ENCODE peak calls at places on chromosomes 16 and 17, in five cellular contexts. M is A549, T is stomach, R is heart left ventricle, G is vagina. U is an unnamed sample. For H3K4me1, the result is how much of the 10 kb centered on the place peaks cover.

GRCh38 chr16:683396-684066 is 603 bp downstream of the JMJD8 start:
- DNase-seq in M (peak), T (no peak), R (no peak), G (no peak), U (no peak)

GRCh38 chr17:35795007-35795870 is at the start of gene MMP28:
- DNase-seq in M (peak), T (peak), R (peak), G (peak), U (peak)

GRCh38 chr17:29042679-29043538 is at the start of gene PIPOX:
- DNase-seq in M (peak), T (no peak), R (no peak), G (no peak), U (peak)

GRCh38 chr17:75769536-75769935 is 4.5 kb upstream of the GALK1 start:
- DNase-seq in M (no peak), T (peak), R (no peak), G (no peak), U (no peak)

GRCh38 chr16:69286941-69287713 is 24.0 kb upstream of the VPS4A start:
- DNase-seq in M (peak), T (no peak), R (peak), G (no peak), U (peak)

GRCh38 chr17:78258323-78259229 is 27.1 kb downstream of the TMEM235 start:
- DNase-seq in M (no peak), T (peak), R (peak), G (no peak), U (no peak)

GRCh38 chr16:52770828-52771227 is 223.9 kb upstream of the TOX3 start:
- DNase-seq in M (no peak), T (no peak), R (no peak), G (no peak), U (no peak)

GRCh38 chr17:21239680-21240374 is 13.4 kb downstream of the NATD1 start:
- DNase-seq in M (peak), T (no peak), R (no peak), G (no peak), U (no peak)

GRCh38 chr16:71441348-71441781 is 489 bp downstream of the TLE7 start:
- DNase-seq in M (no peak), T (no peak), R (no peak), G (no peak), U (no peak)

GRCh38 chr17:66675991-66676371 is 158.9 kb upstream of the CACNG5 start:
- DNase-seq in M (no peak), T (peak), R (no peak), G (no peak), U (peak)

GRCh38 chr17:55622547-55622946 is 100.1 kb downstream of the TMEM100 start:
- DNase-seq in M (no peak), T (no peak), R (no peak), G (no peak), U (no peak)

GRCh38 chr17:50668025-50668837 is 33.5 kb downstream of the ABCC3 start:
- DNase-seq in M (peak), T (no peak), R (no peak), G (no peak), U (no peak)

GRCh38 chr17:56159764-56160394 is 6.6 kb downstream of the ANKFN1 start:
- DNase-seq in M (no peak), T (no peak), R (no peak), G (no peak), U (no peak)

GRCh38 chr17:60249517-60249826 is 99.7 kb downstream of the CA4 start:
- DNase-seq in M (no peak), T (no peak), R (no peak), G (no peak), U (no peak)

GRCh38 chr17:61813211-61813610 is 50.1 kb downstream of the BRIP1 start:
- DNase-seq in M (no peak), T (no peak), R (no peak), G (no peak), U (no peak)

GRCh38 chr17:65184235-65184959 is 47.2 kb downstream of the RGS9 start:
- DNase-seq in M (no peak), T (no peak), R (no peak), G (no peak), U (no peak)

GRCh38 chr16:69310479-69311114 is 553 bp upstream of the VPS4A start:
- DNase-seq in M (no peak), T (no peak), R (no peak), G (no peak), U (no peak)

GRCh38 chr17:80780381-80781187 is 211.1 kb upstream of the CHMP6 start:
- DNase-seq in M (no peak), T (no peak), R (no peak), G (no peak), U (no peak)

GRCh38 chr17:36089888-36090836 is at the start of gene CCL3:
- DNase-seq in M (no peak), T (no peak), R (no peak), G (no peak), U (no peak)

GRCh38 chr16:85370881-85371651 is 242.1 kb upstream of the GSE1 start:
- DNase-seq in M (no peak), T (peak), R (no peak), G (no peak), U (peak)

GRCh38 chr17:36899250-36900129 is 37.8 kb upstream of the LHX1 start:
- DNase-seq in M (no peak), T (no peak), R (no peak), G (no peak), U (no peak)

GRCh38 chr17:2398655-2399571 is 1.9 kb downstream of the MNT start:
- DNase-seq in M (peak), T (peak), R (peak), G (no peak), U (peak)

GRCh38 chr16:57663436-57663835 is 4.7 kb upstream of the ADGRG3 start:
- DNase-seq in M (no peak), T (no peak), R (no peak), G (no peak), U (no peak)

GRCh38 chr17:36196099-36196496 is 460 bp downstream of the CCL3L1 start:
- DNase-seq in M (no peak), T (no peak), R (no peak), G (peak), U (no peak)

GRCh38 chr17:69928586-69928985 is 146.4 kb upstream of the KCNJ16 start:
- DNase-seq in M (no peak), T (no peak), R (no peak), G (no peak), U (no peak)

GRCh38 chr16:68993885-68994284 is 111.6 kb upstream of the HAS3 start:
- DNase-seq in M (peak), T (no peak), R (no peak), G (no peak), U (no peak)

GRCh38 chr16:90011196-90011819 is 7.9 kb downstream of the DBNDD1 start:
- DNase-seq in M (no peak), T (no peak), R (no peak), G (no peak), U (no peak)

GRCh38 chr17:77697480-77698400 is 260.8 kb upstream of the TNRC6C start:
- DNase-seq in M (no peak), T (no peak), R (no peak), G (no peak), U (no peak)

GRCh38 chr16:49465661-49466528 is 92.3 kb downstream of the C16orf78 start:
- DNase-seq in M (no peak), T (peak), R (peak), G (peak), U (no peak)

GRCh38 chr17:16379654-16380053 is 1.2 kb upstream of the UBB start:
- DNase-seq in M (no peak), T (no peak), R (no peak), G (no peak), U (no peak)

GRCh38 chr16:14565688-14566025 is 64.4 kb downstream of the PARN start:
- DNase-seq in M (no peak), T (no peak), R (no peak), G (no peak), U (no peak)

GRCh38 chr17:72985882-72986720 is 106.4 kb downstream of the SLC39A11 start:
- DNase-seq in M (peak), T (peak), R (peak), G (no peak), U (peak)

GRCh38 chr16:70416748-70417616 is 21.9 kb downstream of the ST3GAL2 start:
- DNase-seq in M (no peak), T (no peak), R (no peak), G (no peak), U (peak)

GRCh38 chr16:89118361-89119061 is 24.9 kb downstream of the ACSF3 start:
- DNase-seq in M (no peak), T (no peak), R (no peak), G (no peak), U (no peak)

GRCh38 chr17:70059076-70059475 is 15.9 kb upstream of the KCNJ16 start:
- DNase-seq in M (no peak), T (no peak), R (no peak), G (no peak), U (no peak)

DNA sequence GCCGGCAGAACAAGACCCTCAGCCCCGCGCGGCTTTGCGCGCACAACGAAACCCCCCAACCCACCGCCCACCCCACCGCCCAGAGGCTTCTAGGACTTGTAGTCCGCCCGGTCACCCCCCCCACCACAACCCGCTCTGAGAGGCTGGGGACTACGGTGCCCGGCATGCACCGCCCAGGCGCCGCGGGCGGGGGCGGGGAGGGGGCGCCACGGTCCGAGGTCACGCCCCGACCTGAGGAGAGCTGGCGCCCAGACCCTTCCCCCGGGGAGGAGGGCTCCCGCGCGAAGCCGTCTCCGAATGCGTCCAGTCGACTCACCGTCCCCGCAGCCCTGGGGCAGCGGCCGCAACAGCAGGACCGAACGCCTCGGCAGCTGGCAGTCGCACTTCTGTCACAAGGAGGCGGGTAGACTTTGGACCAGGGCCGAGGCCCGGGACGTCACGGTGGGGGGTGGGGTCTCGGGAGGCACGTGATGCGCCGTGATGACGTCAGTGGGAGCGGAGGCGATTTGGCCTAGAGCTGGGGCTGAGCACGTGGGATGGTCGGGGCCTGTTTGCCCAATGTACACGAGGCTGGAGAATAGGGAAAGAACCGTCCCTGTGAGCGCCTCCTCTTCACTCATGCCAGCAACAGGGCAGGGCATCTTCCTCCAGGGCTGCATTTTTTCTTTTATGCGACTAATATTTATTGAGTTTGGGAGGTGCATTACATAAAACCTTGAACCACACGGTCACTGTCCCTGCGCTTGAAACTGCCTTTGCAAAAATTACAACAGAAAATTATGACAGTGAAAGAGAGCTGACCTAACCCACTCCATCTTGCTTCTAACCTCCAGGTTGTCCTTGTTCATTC is at the start of gene CDIP1:
- DNase-seq in M (peak), T (peak), R (peak), G (peak), U (peak)
- TF ChIP-seq POLR2A in M (peak), T (peak), R (peak), G (peak), U (peak)

GRCh38 chr16:86525696-86526095 is 15.4 kb downstream of the FOXF1 start:
- DNase-seq in M (no peak), T (no peak), R (no peak), G (no peak), U (no peak)
- H3K4me1 ChIP-seq in M (under half), T (under half), R (under half), G (under half), U (under half)

GRCh38 chr16:11485676-11486075 is 101.0 kb downstream of the LITAF start:
- DNase-seq in M (no peak), T (no peak), R (no peak), G (no peak), U (no peak)

GRCh38 chr16:11482946-11483748 is 103.6 kb downstream of the LITAF start:
- DNase-seq in M (no peak), T (no peak), R (no peak), G (no peak), U (no peak)

GRCh38 chr16:11487289-11487688 is 99.4 kb downstream of the LITAF start:
- DNase-seq in M (no peak), T (no peak), R (no peak), G (no peak), U (no peak)

GRCh38 chr16:11481987-11482386 is 104.7 kb downstream of the LITAF start:
- DNase-seq in M (no peak), T (no peak), R (no peak), G (no peak), U (no peak)

GRCh38 chr16:11484691-11485258 is 101.9 kb downstream of the LITAF start:
- DNase-seq in M (no peak), T (no peak), R (no peak), G (no peak), U (no peak)
- TF ChIP-seq POLR2A in M (no peak), T (no peak), R (no peak), G (no peak), U (no peak)

DNA sequence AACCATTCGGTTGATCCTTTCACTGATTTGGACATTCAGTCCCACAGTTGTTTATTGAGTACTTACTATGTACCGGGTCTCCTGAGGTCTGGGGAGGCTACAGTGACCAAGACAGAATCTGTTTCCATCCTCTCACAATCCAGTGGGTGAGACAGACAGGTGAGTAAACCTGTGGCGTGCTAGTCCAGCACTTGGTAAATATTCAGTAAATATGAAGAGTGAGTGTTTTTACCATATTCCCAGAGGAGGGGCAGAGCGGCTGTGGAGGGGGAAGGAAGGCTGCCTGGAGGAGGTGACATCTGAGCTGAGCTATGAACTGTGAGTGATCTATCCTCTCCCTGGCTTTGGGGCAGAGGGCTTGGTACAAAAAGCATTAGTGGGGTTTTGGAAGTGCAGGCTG is 31.4 kb downstream of the CCR7 start:
- DNase-seq in M (peak), T (no peak), R (no peak), G (no peak), U (no peak)
- H3K4me1 ChIP-seq in M (half or more), T (half or more), R (half or more), G (half or more), U (half or more)

U was measured in thyroid gland.